ENCODE peak calls at places on chromosomes 12 and 14, in four cellular contexts. T is brain microvascular endothelial cell, I is mesothelial cell of epicardium, H is GM20000. F is an unnamed sample.

GRCh38 chr12:68263366-68263765 is 10.0 kb upstream of the IL22 start:
- DNase-seq in H (no peak), T (peak), I (no peak), F (no peak)

GRCh38 chr14:104390221-104390931 is 189.2 kb upstream of the C14orf180 start:
- DNase-seq in T (no peak), H (no peak), I (peak), F (no peak)

GRCh38 chr12:12376636-12377448 is 20.0 kb downstream of the BORCS5 start:
- DNase-seq in I (no peak), T (peak), H (peak), F (peak)

GRCh38 chr12:75825686-75826085 is 205.9 kb downstream of the PHLDA1 start:
- DNase-seq in T (peak), I (no peak), H (no peak), F (peak)

GRCh38 chr12:39872425-39872824 is 233.5 kb downstream of the SLC2A13 start:
- DNase-seq in T (no peak), H (no peak), I (no peak), F (no peak)

GRCh38 chr12:124814741-124815613 is 48.7 kb downstream of the SCARB1 start:
- DNase-seq in I (no peak), H (no peak), T (no peak), F (no peak)

GRCh38 chr12:122096591-122097149 is 18.1 kb downstream of the MLXIP start:
- DNase-seq in H (no peak), T (no peak), I (no peak), F (no peak)

GRCh38 chr14:41609704-41610183 is 3.1 kb downstream of the LRFN5 start:
- DNase-seq in T (no peak), I (peak), H (peak), F (no peak)

GRCh38 chr12:99759467-99759866 is 111.9 kb downstream of the GARIN6 start:
- DNase-seq in T (no peak), H (no peak), I (no peak), F (no peak)

GRCh38 chr12:12294215-12295005 is 27.6 kb upstream of the LRP6 start:
- DNase-seq in T (no peak), H (no peak), I (no peak), F (no peak)

GRCh38 chr12:83147341-83147740 is 460.6 kb downstream of the TMTC2 start:
- DNase-seq in T (no peak), H (no peak), I (no peak), F (no peak)

GRCh38 chr12:4535092-4535491 is 3.6 kb upstream of the RAD51AP1 start:
- DNase-seq in T (no peak), H (no peak), I (no peak), F (no peak)

GRCh38 chr14:59698793-59699192 is 122.2 kb upstream of the CCDC175 start:
- DNase-seq in I (no peak), T (peak), H (no peak), F (no peak)

GRCh38 chr12:10896854-10897253 is 12.5 kb downstream of the TAS2R13 start:
- DNase-seq in T (no peak), I (no peak), H (no peak), F (no peak)

GRCh38 chr12:99284161-99284560 is 363.4 kb upstream of the GARIN6 start:
- DNase-seq in T (no peak), H (no peak), I (no peak), F (no peak)

GRCh38 chr14:30559638-30560071 is 697 bp downstream of the G2E3 start:
- DNase-seq in T (peak), H (peak), I (no peak), F (no peak)

GRCh38 chr12:1553546-1553945 is 40.8 kb downstream of the FBXL14 start:
- DNase-seq in H (no peak), T (no peak), I (no peak), F (no peak)

GRCh38 chr12:107518868-107519267 is 166.7 kb upstream of the PWP1 start:
- DNase-seq in T (no peak), H (no peak), I (no peak), F (no peak)

GRCh38 chr14:24839617-24840203 is 205.7 kb upstream of the GZMB start:
- DNase-seq in H (no peak), I (no peak), T (no peak), F (no peak)

GRCh38 chr12:70467908-70468733 is 102.0 kb downstream of the KCNMB4 start:
- DNase-seq in T (no peak), I (no peak), H (no peak), F (no peak)

GRCh38 chr12:70178038-70178437 is 65.2 kb upstream of the CNOT2 start:
- DNase-seq in H (no peak), I (no peak), T (no peak), F (no peak)

GRCh38 chr12:108856170-108856427 is 1.3 kb downstream of the SSH1 start:
- DNase-seq in T (no peak), H (no peak), I (no peak), F (no peak)

GRCh38 chr14:93023039-93023438 is 92.7 kb downstream of the ITPK1 start:
- DNase-seq in I (no peak), H (no peak), T (peak), F (no peak)

GRCh38 chr12:20625531-20625930 is 69.6 kb upstream of the SLCO1C1 start:
- DNase-seq in H (no peak), T (no peak), I (no peak), F (no peak)

GRCh38 chr12:20627001-20627588 is 68.0 kb upstream of the SLCO1C1 start:
- DNase-seq in I (no peak), T (no peak), H (no peak), F (no peak)

GRCh38 chr12:20628999-20629398 is 66.1 kb upstream of the SLCO1C1 start:
- DNase-seq in H (no peak), I (no peak), T (no peak), F (no peak)

GRCh38 chr12:20628388-20628787 is 66.7 kb upstream of the SLCO1C1 start:
- DNase-seq in H (no peak), I (no peak), T (no peak), F (no peak)

DNA sequence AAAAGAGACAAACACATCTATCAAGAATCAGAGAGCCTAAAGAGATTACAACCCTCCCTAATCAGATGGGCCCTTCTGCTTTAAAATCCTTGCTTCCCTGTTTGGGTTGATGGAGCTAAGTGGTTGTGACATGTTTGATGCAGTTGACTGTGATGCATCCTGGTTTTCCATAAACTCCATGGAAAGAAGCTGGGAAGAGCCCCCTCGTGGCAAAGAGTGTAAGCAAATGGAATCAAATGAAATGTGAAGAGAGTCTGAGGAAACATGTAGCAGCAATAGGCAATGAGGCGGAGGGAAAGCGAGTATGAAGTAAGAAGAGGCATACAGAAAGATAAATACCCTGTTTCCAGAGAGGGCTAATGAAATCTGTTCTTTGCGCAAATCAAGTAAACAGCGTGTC is 70.4 kb upstream of the SLCO1C1 start:
- DNase-seq in I (no peak), T (peak), H (no peak), F (no peak)
- TF ChIP-seq CTCF in I (no peak), T (peak), H (no peak), F (peak)

DNA sequence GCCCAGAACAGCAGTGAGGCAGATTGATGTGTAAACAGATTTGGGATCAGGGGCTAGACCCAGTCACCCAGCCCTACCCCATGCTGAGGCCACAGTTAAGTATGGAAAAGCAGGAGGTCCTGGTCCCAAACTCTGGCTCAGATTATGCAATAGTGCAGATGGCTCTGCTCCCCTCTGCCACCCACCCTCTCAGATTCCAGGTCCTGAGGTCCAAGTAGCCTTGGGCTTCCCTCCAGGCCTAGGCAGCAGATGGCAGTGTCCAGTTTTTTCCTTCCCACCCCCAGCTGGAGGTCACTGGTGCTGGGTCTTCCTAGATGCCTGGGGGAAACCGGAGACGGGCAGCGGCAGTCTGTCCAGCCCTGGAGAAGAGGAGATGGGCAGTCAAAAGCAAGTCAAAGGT is 2.8 kb upstream of the DHH start:
- DNase-seq in H (no peak), I (no peak), T (no peak), F (no peak)
- TF ChIP-seq CTCF in H (no peak), I (no peak), T (peak), F (no peak)

DNA sequence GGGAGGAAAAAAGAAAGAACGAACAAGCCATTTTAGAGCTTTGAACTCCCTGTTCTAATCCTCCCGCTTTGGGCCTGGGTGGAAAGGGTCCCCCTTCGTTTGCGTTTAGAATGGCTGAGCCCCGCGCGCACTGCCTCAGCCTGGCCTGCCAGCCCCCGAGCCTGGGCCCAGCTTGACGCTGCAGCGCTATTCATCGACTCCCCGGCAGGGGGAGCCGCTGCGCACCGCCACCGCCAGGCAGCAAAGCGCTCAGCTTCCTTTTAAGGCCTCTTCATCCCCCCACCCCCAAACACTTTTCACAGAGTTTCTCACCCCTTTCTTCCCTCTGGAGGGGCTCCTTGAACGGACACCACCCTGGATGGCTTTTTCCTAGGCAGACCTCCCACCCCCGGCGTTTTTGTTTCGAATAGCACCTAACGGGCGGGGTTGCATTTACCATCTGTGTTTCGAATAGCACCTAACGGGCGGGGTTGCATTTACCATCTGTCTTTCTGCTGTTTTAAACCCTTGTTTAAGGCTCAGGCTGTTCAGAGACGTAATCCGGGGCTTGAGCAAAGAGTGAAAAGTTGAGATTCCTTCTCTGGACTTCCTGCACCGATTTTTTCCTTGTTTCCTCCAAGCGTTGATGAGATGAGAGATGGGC is 56.4 kb upstream of the PIWIL1 start:
- DNase-seq in H (no peak), T (no peak), I (peak), F (no peak)
- TF ChIP-seq CTCF in H (peak), T (peak), I (peak), F (peak)

GRCh38 chr12:57766464-57767311 is at the start of gene CYP27B1:
- DNase-seq in T (no peak), H (no peak), I (no peak), F (no peak)
- TF ChIP-seq CTCF in T (no peak), H (no peak), I (no peak), F (no peak)

GRCh38 chr12:93570552-93571359 is 1.7 kb upstream of the SOCS2 start:
- DNase-seq in T (peak), I (peak), H (peak), F (peak)

GRCh38 chr12:93571854-93572711 is at the start of gene SOCS2:
- DNase-seq in T (no peak), H (peak), I (peak), F (no peak)

GRCh38 chr12:93572712-93573551 is 457 bp downstream of the SOCS2 start:
- DNase-seq in T (no peak), I (peak), H (peak), F (no peak)

GRCh38 chr12:93569656-93570551 is 2.6 kb upstream of the SOCS2 start:
- DNase-seq in H (peak), I (peak), T (peak), F (peak)

GRCh38 chr12:93571360-93571853 is 1.1 kb upstream of the SOCS2 start:
- DNase-seq in H (peak), I (peak), T (peak), F (peak)
- TF ChIP-seq CTCF in H (peak), I (peak), T (peak), F (peak)

DNA sequence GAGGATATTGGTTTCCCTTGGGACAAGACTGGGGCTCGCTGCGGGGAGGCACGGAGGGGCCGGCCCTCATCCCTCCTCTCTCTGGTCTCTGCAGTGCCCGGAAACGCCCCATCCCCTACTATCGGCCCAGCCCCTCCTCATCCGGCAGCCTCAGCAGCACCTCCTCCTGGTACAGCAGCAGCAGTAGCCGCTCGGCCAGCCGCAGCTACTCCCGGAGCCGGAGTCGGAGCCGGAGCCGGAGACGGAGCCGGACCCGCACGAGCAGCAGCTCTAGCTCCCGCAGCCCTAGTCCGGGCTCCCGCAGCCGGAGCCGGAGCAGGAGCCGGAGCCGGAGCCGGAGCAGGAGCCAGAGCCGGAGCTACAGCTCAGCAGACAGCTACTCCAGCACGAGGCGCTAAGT is 22.3 kb upstream of the HSPB8 start:
- DNase-seq in I (no peak), H (no peak), T (no peak), F (no peak)
- TF ChIP-seq CTCF in I (no peak), H (no peak), T (peak), F (no peak)

DNA sequence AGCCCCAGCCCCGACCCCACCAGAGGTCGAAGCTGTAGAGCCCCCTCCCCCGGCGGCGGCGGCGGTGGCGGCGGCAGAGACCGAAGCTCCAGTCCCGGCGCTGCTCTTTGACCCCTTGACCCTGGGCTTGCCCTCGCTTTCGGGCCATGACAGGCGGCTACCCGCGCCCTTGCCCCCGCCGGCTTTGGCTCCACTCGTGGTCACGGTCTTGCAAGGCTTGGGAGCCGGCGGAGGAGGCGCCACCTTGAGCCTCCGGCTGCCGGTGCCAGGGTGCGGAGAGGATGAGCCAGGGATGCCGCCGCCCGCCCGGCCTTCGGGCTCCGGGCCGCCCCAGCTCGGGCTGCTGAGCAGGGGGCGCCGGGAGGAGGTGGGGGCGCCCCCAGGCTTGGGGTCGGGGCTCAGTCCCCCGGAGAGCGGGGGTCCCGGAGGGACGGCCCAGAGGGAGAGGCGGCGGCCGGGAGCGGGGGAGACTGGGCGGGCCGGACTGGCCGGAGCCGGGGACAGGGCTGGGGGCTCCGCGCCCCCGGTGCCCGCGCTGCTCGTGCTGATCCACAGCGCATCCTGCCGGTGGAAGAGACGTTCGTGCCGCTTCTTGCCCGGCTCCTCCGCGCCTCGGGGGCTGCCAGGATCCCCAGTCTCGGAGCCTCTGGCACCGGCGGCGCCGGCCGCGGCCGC is 938 bp downstream of the AGAP2 start:
- DNase-seq in H (peak), T (no peak), I (no peak), F (no peak)
- TF ChIP-seq CTCF in H (no peak), T (peak), I (no peak), F (peak)

GRCh38 chr12:63318313-63318712 is 167.3 kb upstream of the AVPR1A start:
- DNase-seq in T (no peak), H (no peak), I (no peak), F (no peak)

GRCh38 chr12:63318933-63319332 is 167.9 kb upstream of the AVPR1A start:
- DNase-seq in H (no peak), I (no peak), T (no peak), F (no peak)

GRCh38 chr12:63319936-63320633 is 169.1 kb upstream of the AVPR1A start:
- DNase-seq in I (no peak), T (peak), H (no peak), F (no peak)

GRCh38 chr12:63317880-63318279 is 166.9 kb upstream of the AVPR1A start:
- DNase-seq in T (no peak), I (no peak), H (no peak), F (no peak)

GRCh38 chr12:63319386-63319785 is 168.4 kb upstream of the AVPR1A start:
- DNase-seq in H (no peak), T (peak), I (no peak), F (no peak)
- TF ChIP-seq CTCF in H (no peak), T (peak), I (no peak), F (no peak)

GRCh38 chr12:59087077-59087673 is 166.9 kb upstream of the LRIG3 start:
- DNase-seq in I (no peak), H (no peak), T (no peak), F (no peak)
- TF ChIP-seq CTCF in I (no peak), H (no peak), T (peak), F (peak)

GRCh38 chr14:63727736-63728728 is at the start of gene SGPP1:
- DNase-seq in T (peak), I (peak), H (peak), F (peak)
- TF ChIP-seq CTCF in T (peak), I (no peak), H (peak), F (peak)